ENCODE peak calls at places on chromosomes 12 and 14, in seven cellular contexts. U, X, I, L, T, Q and E are unnamed samples.
A peak's percentile ranks its signal among the peaks of the same experiment; 100 is the strongest.

GRCh38 chr12:51890135-51890464 is 2.2 kb downstream of the ANKRD33 start:
- DNase-seq in Q (no peak), X (no peak), I (no peak), T (no peak), U (no peak), L (no peak), E (no peak)

GRCh38 chr14:88948199-88948598 is 123.7 kb downstream of the TTC8 start:
- DNase-seq in X (no peak), Q (no peak), L (no peak), U (peak; percentile 11), T (no peak), I (no peak), E (no peak)

GRCh38 chr14:64737391-64738305 is 33.4 kb downstream of the PLEKHG3 start:
- DNase-seq in X (no peak), T (no peak), I (no peak), Q (peak; percentile 37), U (no peak), L (no peak), E (no peak)

GRCh38 chr12:13170892-13171490 is 25.5 kb upstream of the EMP1 start:
- DNase-seq in I (no peak), L (no peak), T (no peak), Q (no peak), X (no peak), U (peak; percentile 36), E (no peak)

GRCh38 chr12:124391340-124392261 is 96.7 kb downstream of the RFLNA start:
- DNase-seq in T (peak; percentile 88), X (peak; percentile 75), Q (no peak), I (no peak), U (peak; percentile 51), L (peak; percentile 83), E (peak; percentile 13)

GRCh38 chr14:62179367-62180018 is 417.3 kb downstream of the SNAPC1 start:
- DNase-seq in L (no peak), Q (peak; percentile 31), X (peak; percentile 55), U (peak; percentile 91), T (no peak), I (peak; percentile 33), E (no peak)

GRCh38 chr12:85794551-85794950 is 41.7 kb downstream of the RASSF9 start:
- DNase-seq in I (no peak), X (no peak), Q (no peak), T (no peak), U (peak; percentile 4), L (no peak), E (no peak)

GRCh38 chr12:64670856-64671639 is 60.8 kb downstream of the RASSF3 start:
- DNase-seq in T (peak; percentile 77), I (no peak), U (peak; percentile 69), L (peak; percentile 70), Q (no peak), X (peak; percentile 34), E (no peak)

GRCh38 chr12:45732250-45732649 is 2.7 kb downstream of the ARID2 start:
- DNase-seq in L (no peak), T (no peak), Q (no peak), X (no peak), I (no peak), U (peak; percentile 7), E (no peak)

GRCh38 chr12:32272465-32272864 is 126.9 kb upstream of the FGD4 start:
- DNase-seq in I (no peak), Q (no peak), U (no peak), X (no peak), T (no peak), L (no peak), E (no peak)

GRCh38 chr12:32270818-32271710 is 128.3 kb upstream of the FGD4 start:
- DNase-seq in Q (no peak), L (no peak), X (peak; percentile 17), I (no peak), T (no peak), U (peak; percentile 62), E (no peak)

GRCh38 chr12:32273063-32273521 is 126.3 kb upstream of the FGD4 start:
- DNase-seq in X (no peak), U (peak; percentile 90), L (no peak), T (no peak), I (no peak), Q (no peak), E (no peak)

GRCh38 chr12:32274665-32275064 is 124.7 kb upstream of the FGD4 start:
- DNase-seq in T (no peak), I (no peak), U (no peak), L (no peak), Q (no peak), X (no peak), E (no peak)

DNA sequence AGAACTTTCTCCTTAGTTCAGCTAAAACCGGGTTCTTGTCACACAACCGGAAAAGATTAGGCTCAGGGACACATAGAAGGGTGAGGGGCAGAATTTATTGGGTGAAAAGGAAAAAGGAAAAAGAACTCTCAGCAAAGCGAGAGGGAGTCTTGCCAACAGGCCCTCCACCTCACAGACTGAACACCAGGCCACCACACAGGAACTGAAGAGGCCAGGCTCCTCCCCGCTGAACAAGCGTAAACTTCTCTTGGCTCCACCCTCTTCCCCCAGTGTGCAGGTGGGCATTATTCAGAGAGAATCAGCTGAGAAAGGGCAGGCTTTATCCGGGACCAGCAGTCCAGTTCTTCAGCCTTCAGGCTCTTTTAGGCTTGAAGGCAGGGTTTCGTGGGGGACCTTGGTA is 125.6 kb upstream of the FGD4 start:
- DNase-seq in Q (no peak), L (no peak), T (no peak), U (no peak), I (no peak), X (no peak), E (no peak)
- H3K4me3 ChIP-seq in Q (no peak overlapping the region), L (no peak overlapping the region), T (no peak overlapping the region), U (no peak overlapping the region), I (no peak overlapping the region), X (no peak overlapping the region), E (no peak overlapping the region)

GRCh38 chr12:1993341-1993740 is 10.9 kb downstream of the DCP1B start:
- DNase-seq in I (no peak), X (no peak), Q (no peak), U (peak; percentile 98), L (no peak), T (no peak), E (no peak)

GRCh38 chr12:1992732-1993131 is 11.5 kb downstream of the DCP1B start:
- DNase-seq in I (no peak), T (no peak), Q (no peak), X (no peak), U (no peak), L (no peak), E (no peak)

GRCh38 chr12:1994429-1995143 is 9.7 kb downstream of the DCP1B start:
- DNase-seq in X (no peak), Q (no peak), T (no peak), U (no peak), L (no peak), I (no peak), E (no peak)

GRCh38 chr12:1995205-1995896 is 8.9 kb downstream of the DCP1B start:
- DNase-seq in T (no peak), X (no peak), L (no peak), Q (no peak), I (no peak), U (no peak), E (no peak)

DNA sequence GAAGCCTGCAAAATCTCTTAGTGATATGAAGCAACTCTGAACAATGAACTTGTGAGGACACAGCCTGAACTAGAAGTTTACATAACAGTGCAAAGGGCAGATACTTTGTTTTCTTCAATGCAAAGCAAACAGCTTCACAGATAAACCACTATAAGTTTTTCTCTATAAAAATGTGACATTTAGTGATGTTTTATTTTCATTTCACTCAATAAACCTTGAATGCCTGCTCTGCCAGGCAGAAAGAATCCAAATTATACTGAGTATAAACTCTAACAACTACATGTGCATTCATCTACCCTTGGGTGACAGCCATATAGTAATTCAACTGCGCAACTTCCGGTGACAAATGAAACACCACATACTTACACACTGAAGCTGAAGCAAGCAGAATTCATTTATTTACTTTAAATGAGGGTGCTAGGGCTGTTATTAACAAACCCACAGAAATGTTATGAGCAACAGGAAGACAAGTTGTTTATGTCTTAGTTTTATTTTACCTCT is 10.3 kb downstream of the DCP1B start:
- DNase-seq in Q (no peak), L (no peak), I (no peak), U (peak; percentile 95), X (no peak), T (no peak), E (peak; percentile 9)
- H3K27ac ChIP-seq in Q (no peak overlapping the region), L (peak overlapping the region; percentile 77), I (peak overlapping the region; percentile 44), U (no peak overlapping the region), X (no peak overlapping the region), T (no peak overlapping the region), E (peak overlapping the region; percentile 2)

GRCh38 chr14:97298775-97299174 is 501.6 kb downstream of the VRK1 start:
- DNase-seq in Q (no peak), U (no peak), X (no peak), L (no peak), T (no peak), I (no peak), E (no peak)
- H3K27me3 ChIP-seq in Q (no peaks in the 10 kb centered on the region), U (no peaks in the 10 kb centered on the region), X (peaks cover 45% of the 10 kb centered on the region), L (no peaks in the 10 kb centered on the region), T (no peaks in the 10 kb centered on the region), I (no peaks in the 10 kb centered on the region), E (no peaks in the 10 kb centered on the region)

GRCh38 chr14:60651936-60652673 is 2.8 kb upstream of the SIX1 start:
- DNase-seq in T (no peak), U (peak; percentile 21), Q (no peak), L (no peak), I (no peak), X (no peak), E (no peak)
- H3K4me3 ChIP-seq in T (no peak overlapping the region), U (no peak overlapping the region), Q (no peak overlapping the region), L (no peak overlapping the region), I (no peak overlapping the region), X (no peak overlapping the region), E (no peak overlapping the region)

GRCh38 chr12:82708056-82708455 is 21.4 kb downstream of the TMTC2 start:
- DNase-seq in U (no peak), T (no peak), I (no peak), Q (no peak), X (no peak), L (no peak), E (no peak)
- H3K27ac ChIP-seq in U (no peak overlapping the region), T (no peak overlapping the region), I (peak overlapping the region; percentile 48), Q (no peak overlapping the region), X (no peak overlapping the region), L (peak overlapping the region; percentile 72), E (no peak overlapping the region)

GRCh38 chr14:23418021-23418420 is 9.9 kb upstream of the MYH6 start:
- DNase-seq in T (no peak), U (no peak), Q (no peak), L (no peak), X (no peak), I (no peak), E (no peak)
- H3K27me3 ChIP-seq in T (no peaks in the 10 kb centered on the region), U (peaks cover 13% of the 10 kb centered on the region), Q (no peaks in the 10 kb centered on the region), L (no peaks in the 10 kb centered on the region), X (peaks cover 79% of the 10 kb centered on the region), I (no peaks in the 10 kb centered on the region), E (no peaks in the 10 kb centered on the region)